ENCODE peak calls at places on chromosomes 5 and 9, in nine cellular contexts. G, J, L, O, E, X, A, U and C are unnamed samples.

GRCh38 chr5:179142434-179143198 is 82.4 kb downstream of the ZNF354C start:
- DNase-seq in J (peak), X (no peak), E (no peak), O (no peak), A (peak), G (peak), L (no peak), U (no peak), C (no peak)

GRCh38 chr9:90948156-90948555 is 146.5 kb downstream of the SYK start:
- DNase-seq in A (no peak), G (peak), J (no peak), X (no peak), O (no peak), L (no peak), U (no peak), E (no peak), C (no peak)

GRCh38 chr9:138057726-138058125 is 180.1 kb downstream of the CACNA1B start:
- DNase-seq in J (no peak), G (no peak), A (no peak), L (no peak), U (no peak), O (no peak), X (no peak), E (no peak), C (no peak)

GRCh38 chr9:113963017-113963620 is 87.0 kb downstream of the ZNF618 start:
- DNase-seq in L (peak), X (peak), U (no peak), O (no peak), G (peak), E (peak), J (peak), A (no peak), C (peak)

GRCh38 chr5:92641031-92641962 is 939.7 kb downstream of the NR2F1-AS1 start:
- DNase-seq in G (peak), U (no peak), L (no peak), J (peak), X (peak), A (peak), O (no peak), E (no peak), C (peak)

GRCh38 chr5:2750026-2750757 is 1.3 kb downstream of the IRX2 start:
- DNase-seq in A (no peak), O (no peak), G (no peak), J (no peak), U (no peak), X (no peak), E (no peak), L (no peak), C (no peak)

GRCh38 chr5:142641681-142642080 is 44.2 kb downstream of the FGF1 start:
- DNase-seq in E (no peak), J (no peak), G (no peak), A (peak), L (no peak), O (no peak), U (no peak), X (no peak), C (no peak)

GRCh38 chr5:116528519-116529234 is 45.9 kb downstream of the SEMA6A start:
- DNase-seq in J (no peak), G (no peak), O (no peak), X (no peak), L (no peak), E (no peak), U (no peak), A (no peak), C (peak)

GRCh38 chr5:170104299-170104698 is 1.4 kb upstream of the FOXI1 start:
- DNase-seq in J (no peak), G (no peak), U (no peak), L (no peak), O (no peak), A (no peak), X (no peak), E (no peak), C (no peak)

GRCh38 chr5:121273818-121274433 is 577.8 kb upstream of the FTMT start:
- DNase-seq in O (no peak), L (no peak), J (peak), G (peak), A (peak), U (no peak), X (peak), E (no peak), C (peak)

GRCh38 chr9:68704804-68705635 is at the start of gene PIP5K1B:
- DNase-seq in L (peak), G (peak), A (peak), X (no peak), U (no peak), E (peak), O (peak), J (peak), C (peak)

GRCh38 chr9:78073722-78074121 is 42.1 kb upstream of the GNAQ start:
- DNase-seq in A (no peak), E (no peak), L (no peak), J (peak), G (no peak), X (no peak), U (no peak), O (no peak), C (no peak)

GRCh38 chr5:53603009-53603687 is 42.7 kb downstream of the NDUFS4 start:
- DNase-seq in E (no peak), J (no peak), G (no peak), L (peak), A (peak), U (no peak), X (no peak), O (no peak), C (peak)

GRCh38 chr9:36337865-36338264 is 62.2 kb downstream of the RNF38 start:
- DNase-seq in O (peak), G (no peak), X (no peak), U (no peak), J (no peak), E (no peak), A (no peak), L (peak), C (no peak)

GRCh38 chr5:96881511-96882115 is 5.3 kb downstream of the ERAP2 start:
- DNase-seq in A (peak), G (peak), L (no peak), J (peak), O (no peak), U (no peak), X (no peak), E (no peak), C (no peak)

GRCh38 chr5:172133359-172134029 is 54.5 kb downstream of the STK10 start:
- DNase-seq in G (peak), X (no peak), A (peak), E (peak), U (no peak), J (peak), L (peak), O (no peak), C (no peak)

GRCh38 chr5:176646707-176647029 is 616 bp upstream of the TSPAN17 start:
- DNase-seq in X (no peak), U (no peak), G (no peak), A (no peak), J (no peak), O (no peak), L (no peak), E (no peak), C (no peak)
- H3K4me3 ChIP-seq in X (peak), U (peak), G (peak), A (peak), J (peak), O (peak), L (peak), E (peak), C (peak)

GRCh38 chr5:29867155-29867554 is 1326.3 kb upstream of the CDH6 start:
- DNase-seq in X (no peak), G (no peak), E (no peak), U (no peak), O (no peak), J (no peak), L (no peak), A (no peak), C (no peak)
- H3K4me3 ChIP-seq in X (no peak), G (no peak), E (no peak), U (no peak), O (no peak), J (no peak), L (no peak), A (no peak), C (no peak)

GRCh38 chr5:148829248-148829594 is 2.8 kb downstream of the ADRB2 start:
- DNase-seq in X (no peak), J (no peak), E (no peak), U (no peak), G (no peak), L (no peak), O (no peak), A (no peak), C (no peak)
- H3K4me3 ChIP-seq in X (no peak), J (no peak), E (peak), U (peak), G (peak), L (peak), O (peak), A (peak), C (peak)

GRCh38 chr9:136438909-136439549 is 616 bp downstream of the INPP5E start:
- DNase-seq in X (no peak), E (no peak), L (peak), O (no peak), U (peak), A (no peak), J (no peak), G (peak), C (peak)

GRCh38 chr9:136436055-136436634 is 3.5 kb downstream of the INPP5E start:
- DNase-seq in G (no peak), U (no peak), L (no peak), O (no peak), J (no peak), X (no peak), E (no peak), A (no peak), C (no peak)

GRCh38 chr9:136438548-136438908 is 1.1 kb downstream of the INPP5E start:
- DNase-seq in U (no peak), G (peak), O (no peak), E (no peak), J (no peak), X (no peak), A (no peak), L (no peak), C (no peak)

GRCh38 chr9:136437839-136438547 is 1.7 kb downstream of the INPP5E start:
- DNase-seq in G (peak), X (no peak), J (peak), L (no peak), O (no peak), A (peak), U (peak), E (no peak), C (no peak)

GRCh38 chr9:136437430-136437829 is 2.2 kb downstream of the INPP5E start:
- DNase-seq in U (no peak), X (no peak), E (no peak), O (no peak), L (no peak), A (peak), J (peak), G (peak), C (no peak)
- H3K4me3 ChIP-seq in U (no peak), X (no peak), E (peak), O (peak), L (no peak), A (peak), J (peak), G (peak), C (peak)

GRCh38 chr5:138622051-138622450 is 46.9 kb upstream of the HSPA9 start:
- DNase-seq in E (no peak), U (no peak), A (no peak), G (no peak), X (no peak), L (no peak), J (no peak), O (no peak), C (no peak)

GRCh38 chr5:138620661-138621224 is 45.5 kb upstream of the HSPA9 start:
- DNase-seq in X (no peak), O (no peak), G (no peak), E (no peak), L (no peak), U (no peak), J (no peak), A (no peak), C (no peak)

GRCh38 chr5:138626333-138626944 is 51.2 kb upstream of the HSPA9 start:
- DNase-seq in X (no peak), O (no peak), A (no peak), E (no peak), U (no peak), L (no peak), G (no peak), J (peak), C (no peak)

GRCh38 chr5:138623053-138623452 is 47.9 kb upstream of the HSPA9 start:
- DNase-seq in L (no peak), G (no peak), E (peak), O (no peak), X (no peak), A (peak), J (peak), U (no peak), C (no peak)
- H3K4me3 ChIP-seq in L (no peak), G (no peak), E (no peak), O (no peak), X (no peak), A (no peak), J (no peak), U (no peak), C (no peak)

GRCh38 chr5:35338169-35338476 is 107.8 kb upstream of the PRLR start:
- DNase-seq in J (no peak), A (no peak), O (no peak), E (no peak), G (no peak), L (no peak), U (no peak), X (no peak), C (no peak)
- H3K4me3 ChIP-seq in J (no peak), A (no peak), O (no peak), E (no peak), G (no peak), L (no peak), U (no peak), X (no peak), C (no peak)